ENCODE peak calls at places on chromosome 14, in nine cellular contexts. Y, N, R, P, U, J, L, H and T are unnamed samples.

GRCh38 chr14:52188381-52188780 is 79.1 kb upstream of the PTGDR start:
- DNase-seq in H (no peak), U (no peak), N (peak; percentile 27), R (no peak), Y (no peak), J (no peak), L (no peak), P (no peak), T (no peak)

GRCh38 chr14:69528930-69529329 is 44.4 kb downstream of the PLEKHD1 start:
- DNase-seq in U (no peak), H (no peak), J (no peak), N (no peak), R (no peak), L (peak; percentile 58), Y (no peak), P (no peak), T (no peak)

GRCh38 chr14:69719501-69719951 is 47.4 kb upstream of the SRSF5 start:
- DNase-seq in N (peak; percentile 99), L (no peak), P (peak; percentile 93), U (peak; percentile 97), R (no peak), Y (no peak), H (no peak), J (no peak), T (peak; percentile 57)

GRCh38 chr14:85799668-85800067 is 269.7 kb downstream of the FLRT2 start:
- DNase-seq in J (no peak), L (no peak), P (no peak), Y (no peak), R (no peak), H (no peak), U (no peak), N (no peak), T (no peak)

GRCh38 chr14:22388669-22389625 is 200.1 kb downstream of the DAD1 start:
- DNase-seq in P (peak; percentile 94), Y (no peak), U (peak; percentile 72), R (no peak), L (no peak), J (no peak), H (no peak), N (peak; percentile 75), T (no peak)

GRCh38 chr14:67957925-67958324 is 138.3 kb downstream of the RAD51B start:
- DNase-seq in H (no peak), Y (no peak), U (no peak), L (no peak), J (no peak), R (no peak), P (no peak), N (no peak), T (no peak)

GRCh38 chr14:69695664-69696527 is 71.0 kb upstream of the SRSF5 start:
- DNase-seq in P (peak; percentile 67), H (no peak), L (peak; percentile 84), R (peak; percentile 52), N (peak; percentile 80), U (peak; percentile 38), J (no peak), Y (peak; percentile 73), T (peak; percentile 74)

GRCh38 chr14:24816011-24816928 is 182.3 kb upstream of the GZMB start:
- DNase-seq in N (peak; percentile 17), Y (no peak), H (no peak), R (peak; percentile 47), J (no peak), U (peak; percentile 37), L (no peak), P (no peak), T (no peak)

GRCh38 chr14:25134184-25134583 is 84.2 kb upstream of the STXBP6 start:
- DNase-seq in L (no peak), R (no peak), N (no peak), J (no peak), U (no peak), H (no peak), P (no peak), Y (no peak), T (no peak)

GRCh38 chr14:62015248-62015647 is 253.0 kb downstream of the SNAPC1 start:
- DNase-seq in P (no peak), H (no peak), R (no peak), U (peak; percentile 19), Y (no peak), J (no peak), N (peak; percentile 55), L (no peak), T (no peak)

GRCh38 chr14:68602507-68602906 is 190.4 kb downstream of the ZFP36L1 start:
- DNase-seq in H (no peak), N (no peak), Y (no peak), U (no peak), L (peak; percentile 6), R (no peak), P (no peak), J (no peak), T (no peak)

GRCh38 chr14:99983251-99984012 is 81.8 kb upstream of the EVL start:
- DNase-seq in R (no peak), L (no peak), N (no peak), U (no peak), J (no peak), P (no peak), H (no peak), Y (no peak), T (no peak)

GRCh38 chr14:21852061-21852664 is 178.5 kb upstream of the OR4E1 start:
- DNase-seq in N (peak; percentile 40), U (peak; percentile 51), L (no peak), H (no peak), Y (peak; percentile 15), P (peak; percentile 27), J (no peak), R (peak; percentile 57), T (no peak)

GRCh38 chr14:76599556-76599955 is 161.7 kb upstream of the VASH1 start:
- DNase-seq in Y (peak; percentile 69), L (peak; percentile 15), U (no peak), H (no peak), N (no peak), P (no peak), J (no peak), R (no peak), T (no peak)

GRCh38 chr14:35405304-35405996 is 901 bp upstream of the NFKBIA start:
- DNase-seq in Y (peak; percentile 52), P (no peak), U (peak; percentile 37), L (no peak), J (no peak), N (no peak), H (no peak), R (no peak), T (no peak)